ENCODE peak calls at places on chromosomes 1 and 21, in seven cellular contexts. G, R, F, D, Y, X and S are unnamed samples. For H3K4me1, the result is how much of the 10 kb centered on the place peaks cover.

GRCh38 chr1:3021801-3022401 is 634 bp downstream of the ACTRT2 start:
- DNase-seq in G (no peak), R (no peak), F (no peak), D (no peak), Y (no peak), X (no peak), S (no peak)

GRCh38 chr1:38476111-38476783 is 383.3 kb downstream of the RRAGC start:
- DNase-seq in G (no peak), R (no peak), F (peak), D (no peak), Y (no peak), X (no peak), S (no peak)

GRCh38 chr21:31317688-31318087 is 26.4 kb downstream of the TIAM1 start:
- DNase-seq in G (no peak), R (no peak), F (no peak), D (no peak), Y (no peak), X (no peak), S (no peak)

GRCh38 chr21:41631564-41632461 is 123.9 kb upstream of the TMPRSS2 start:
- DNase-seq in G (no peak), R (no peak), F (no peak), D (peak), Y (no peak), X (no peak), S (no peak)

GRCh38 chr1:60563777-60564176 is 490.2 kb upstream of the C1orf87 start:
- DNase-seq in G (no peak), R (no peak), F (no peak), D (no peak), Y (no peak), X (no peak), S (no peak)

GRCh38 chr1:232553809-232554208 is 76.1 kb downstream of the SIPA1L2 start:
- DNase-seq in G (no peak), R (no peak), F (no peak), D (no peak), Y (no peak), X (no peak), S (peak)

GRCh38 chr1:226223157-226223785 is at the start of gene MIXL1:
- DNase-seq in G (peak), R (no peak), F (peak), D (no peak), Y (no peak), X (no peak), S (no peak)

GRCh38 chr1:33725037-33725436 is 138.8 kb upstream of the HMGB4 start:
- DNase-seq in G (no peak), R (no peak), F (no peak), D (no peak), Y (no peak), X (no peak), S (no peak)

GRCh38 chr1:232676307-232676706 is 46.4 kb upstream of the SIPA1L2 start:
- DNase-seq in G (no peak), R (no peak), F (no peak), D (no peak), Y (no peak), X (no peak), S (no peak)

GRCh38 chr1:191284175-191284574 is 806.5 kb upstream of the BRINP3 start:
- DNase-seq in G (no peak), R (no peak), F (no peak), D (no peak), Y (no peak), X (no peak), S (no peak)

GRCh38 chr1:150476754-150477153 is 10.5 kb upstream of the TARS2 start:
- DNase-seq in G (no peak), R (no peak), F (no peak), D (no peak), Y (no peak), X (no peak), S (no peak)

GRCh38 chr1:9760824-9761223 is 62.9 kb downstream of the CLSTN1 start:
- DNase-seq in G (no peak), R (no peak), F (no peak), D (no peak), Y (no peak), X (no peak), S (no peak)

GRCh38 chr1:172914517-172915144 is 136.1 kb downstream of the TNFSF18 start:
- DNase-seq in G (no peak), R (no peak), F (no peak), D (no peak), Y (no peak), X (no peak), S (peak)

GRCh38 chr1:181317261-181317924 is 165.9 kb upstream of the CACNA1E start:
- DNase-seq in G (no peak), R (no peak), F (no peak), D (no peak), Y (no peak), X (no peak), S (no peak)

GRCh38 chr1:100567062-100567461 is 29.1 kb downstream of the GPR88 start:
- DNase-seq in G (no peak), R (no peak), F (no peak), D (no peak), Y (no peak), X (no peak), S (no peak)

GRCh38 chr1:3480369-3480719 is 25.9 kb downstream of the ARHGEF16 start:
- DNase-seq in G (peak), R (no peak), F (no peak), D (no peak), Y (no peak), X (no peak), S (no peak)

GRCh38 chr1:234955107-234955731 is 173.4 kb downstream of the TOMM20 start:
- DNase-seq in G (no peak), R (no peak), F (no peak), D (no peak), Y (no peak), X (no peak), S (peak)

GRCh38 chr1:38559180-38559874 is 300.2 kb downstream of the RRAGC start:
- DNase-seq in G (no peak), R (no peak), F (no peak), D (no peak), Y (peak), X (no peak), S (no peak)

GRCh38 chr1:178632619-178633018 is 92.4 kb upstream of the RALGPS2 start:
- DNase-seq in G (no peak), R (no peak), F (no peak), D (no peak), Y (no peak), X (no peak), S (peak)

GRCh38 chr21:36709868-36710728 is 11.2 kb downstream of the SIM2 start:
- DNase-seq in G (no peak), R (no peak), F (no peak), D (no peak), Y (no peak), X (no peak), S (no peak)

GRCh38 chr1:59638172-59638800 is 176.5 kb upstream of the HOOK1 start:
- DNase-seq in G (peak), R (no peak), F (peak), D (peak), Y (no peak), X (no peak), S (peak)

GRCh38 chr1:222048030-222048632 is 306.2 kb upstream of the DUSP10 start:
- DNase-seq in G (no peak), R (no peak), F (peak), D (no peak), Y (peak), X (no peak), S (peak)

GRCh38 chr1:206935491-206936067 is 10.7 kb downstream of the PIGR start:
- DNase-seq in G (peak), R (peak), F (peak), D (peak), Y (no peak), X (peak), S (peak)

GRCh38 chr1:147223740-147224615 is 1.2 kb downstream of the FMO5 start:
- DNase-seq in G (no peak), R (no peak), F (no peak), D (no peak), Y (no peak), X (no peak), S (no peak)

GRCh38 chr1:14228677-14229076 is 369.8 kb upstream of the KAZN start:
- DNase-seq in G (no peak), R (no peak), F (no peak), D (no peak), Y (no peak), X (no peak), S (no peak)

GRCh38 chr1:24418898-24419628 is 3.5 kb downstream of the NIPAL3 start:
- DNase-seq in G (no peak), R (peak), F (no peak), D (peak), Y (no peak), X (no peak), S (peak)

GRCh38 chr1:61053281-61053711 is 29.1 kb upstream of the NFIA start:
- DNase-seq in G (no peak), R (no peak), F (no peak), D (no peak), Y (no peak), X (no peak), S (no peak)

GRCh38 chr1:54334996-54335395 is 71.2 kb downstream of the SSBP3 start:
- DNase-seq in G (no peak), R (no peak), F (no peak), D (no peak), Y (no peak), X (no peak), S (peak)

GRCh38 chr21:31366825-31367224 is 22.8 kb upstream of the TIAM1 start:
- DNase-seq in G (no peak), R (no peak), F (no peak), D (peak), Y (no peak), X (no peak), S (peak)

GRCh38 chr1:55155522-55155921 is 59.6 kb downstream of the USP24 start:
- DNase-seq in G (no peak), R (no peak), F (peak), D (no peak), Y (no peak), X (no peak), S (no peak)

GRCh38 chr1:15957221-15958090 is 18.4 kb downstream of the ZBTB17 start:
- DNase-seq in G (no peak), R (peak), F (peak), D (no peak), Y (no peak), X (no peak), S (no peak)

GRCh38 chr1:103265551-103265950 is 157.2 kb upstream of the COL11A1 start:
- DNase-seq in G (no peak), R (no peak), F (no peak), D (peak), Y (no peak), X (no peak), S (peak)

GRCh38 chr1:53048345-53048737 is 13.7 kb upstream of the PODN start:
- DNase-seq in G (no peak), R (no peak), F (no peak), D (no peak), Y (no peak), X (no peak), S (no peak)
- H3K4me1 ChIP-seq in G (under half), R (under half), F (under half), D (under half), Y (under half), X (under half), S (under half)

GRCh38 chr1:6128276-6129081 is 51.6 kb downstream of the CHD5 start:
- DNase-seq in G (no peak), R (no peak), F (no peak), D (no peak), Y (no peak), X (no peak), S (no peak)
- TF ChIP-seq RAD21 in G (no peak), R (no peak), F (no peak), D (no peak), Y (no peak), X (no peak), S (no peak)

DNA sequence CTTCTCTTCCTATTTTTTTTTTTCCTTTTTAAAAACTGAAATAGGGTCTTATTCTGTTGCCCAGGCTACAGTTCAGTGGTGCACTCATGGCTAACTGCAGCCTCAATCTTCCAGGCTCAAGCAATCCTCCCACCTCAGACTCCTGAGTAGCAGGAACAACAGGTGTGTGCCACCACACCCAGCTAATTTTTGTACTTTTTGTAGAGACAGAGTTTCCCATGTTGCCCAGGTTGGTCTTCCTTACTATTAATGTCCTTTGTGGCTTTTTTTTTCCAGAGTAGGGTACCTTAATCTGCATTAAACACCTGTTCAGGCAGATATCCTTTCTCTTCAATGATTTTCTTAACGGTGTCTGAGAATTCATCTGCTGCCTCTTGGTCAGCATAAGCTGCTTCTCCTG is 4.3 kb upstream of the KTI12 start:
- DNase-seq in G (no peak), R (no peak), F (no peak), D (no peak), Y (no peak), X (no peak), S (no peak)
- TF ChIP-seq RFX5 in G (no peak), R (no peak), F (no peak), D (no peak), Y (no peak), X (no peak), S (no peak)

GRCh38 chr21:14737278-14737677 is 191.2 kb upstream of the SAMSN1 start:
- DNase-seq in G (no peak), R (no peak), F (no peak), D (no peak), Y (no peak), X (no peak), S (no peak)
- H3K4me1 ChIP-seq in G (under half), R (under half), F (under half), D (under half), Y (under half), X (under half), S (under half)

GRCh38 chr21:35508389-35508888 is 459.3 kb upstream of the RUNX1 start:
- DNase-seq in G (peak), R (peak), F (no peak), D (peak), Y (no peak), X (peak), S (peak)
- TF ChIP-seq RAD21 in G (peak), R (peak), F (no peak), D (peak), Y (no peak), X (peak), S (peak)

DNA sequence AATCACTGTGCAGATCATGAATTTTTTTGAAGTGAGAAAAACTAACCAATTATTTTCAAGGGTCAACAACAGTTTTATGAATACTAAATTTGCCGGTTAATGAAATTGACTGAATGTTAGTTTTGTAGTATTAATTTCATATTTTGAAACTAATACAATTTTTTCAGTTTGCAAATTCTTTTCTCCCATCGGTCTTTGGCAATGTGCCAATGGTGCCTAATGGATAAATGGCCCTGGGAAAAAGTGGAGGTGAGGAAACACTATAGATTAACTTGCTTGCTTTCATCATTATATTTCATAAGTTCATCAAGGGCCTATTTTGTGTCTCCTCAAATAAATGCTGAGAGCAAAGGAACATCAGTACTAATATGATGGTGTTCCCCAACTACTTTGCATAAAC is 4.1 kb downstream of the C1orf141 start:
- DNase-seq in G (no peak), R (no peak), F (no peak), D (no peak), Y (no peak), X (no peak), S (no peak)
- TF ChIP-seq RFX5 in G (no peak), R (no peak), F (no peak), D (no peak), Y (no peak), X (no peak), S (no peak)

GRCh38 chr1:113018911-113019310 is 54.1 kb upstream of the LRIG2 start:
- DNase-seq in G (peak), R (no peak), F (no peak), D (no peak), Y (no peak), X (no peak), S (no peak)
- H3K4me1 ChIP-seq in G (under half), R (under half), F (under half), D (under half), Y (under half), X (under half), S (under half)